ENCODE peak calls at places on chromosomes 5 and 9, in four cellular contexts. G is endodermal cell; P is kidney tubule cell; W is activated T-cell treated with anti-CD3 and anti-CD28 coated beads, Interleukin-2, amount 50 U/mL, for 72 hours. X is an unnamed sample.

GRCh38 chr9:131860430-131860829 is 120.6 kb upstream of the RAPGEF1 start:
- DNase-seq in G (no peak), P (no peak), W (no peak), X (no peak)

GRCh38 chr5:62450259-62450658 is 37.7 kb downstream of the IPO11 start:
- DNase-seq in W (no peak), G (no peak), P (no peak), X (no peak)

GRCh38 chr5:140273401-140273877 is 29.5 kb downstream of the PFDN1 start:
- DNase-seq in G (no peak), P (no peak), W (no peak), X (no peak)

GRCh38 chr9:123713282-123713681 is 216.6 kb downstream of the DENND1A start:
- DNase-seq in W (no peak), G (no peak), P (no peak), X (no peak)

GRCh38 chr5:141477169-141477568 is 1.4 kb downstream of the PCDHGC3 start:
- DNase-seq in W (no peak), G (no peak), P (no peak), X (no peak)

GRCh38 chr5:172525633-172526360 is 71.5 kb upstream of the SH3PXD2B start:
- DNase-seq in W (no peak), P (no peak), G (peak; percentile 18), X (no peak)

GRCh38 chr9:8533681-8534080 is 734.1 kb upstream of the DMAC1 start:
- DNase-seq in P (peak; percentile 62), G (no peak), W (no peak), X (no peak)

GRCh38 chr9:12091865-12092527 is 601.2 kb upstream of the TYRP1 start:
- DNase-seq in W (no peak), G (peak; percentile 55), P (no peak), X (peak; percentile 9)

GRCh38 chr9:122053546-122053945 is 39.6 kb downstream of the TTLL11 start:
- DNase-seq in W (no peak), P (no peak), G (no peak), X (no peak)

GRCh38 chr9:82597225-82598158 is 465.4 kb downstream of the RASEF start:
- DNase-seq in G (no peak), W (no peak), P (no peak), X (no peak)

GRCh38 chr9:84849049-84849448 is 179.5 kb downstream of the NTRK2 start:
- DNase-seq in W (no peak), G (no peak), P (no peak), X (no peak)

GRCh38 chr5:34570721-34571379 is 85.3 kb upstream of the RAI14 start:
- DNase-seq in G (no peak), P (no peak), W (no peak), X (no peak)

GRCh38 chr9:133665096-133665495 is 28.9 kb downstream of the DBH start:
- DNase-seq in G (no peak), W (no peak), P (no peak), X (no peak)

GRCh38 chr5:28390341-28390740 is 1352.0 kb upstream of the CDH9 start:
- DNase-seq in G (no peak), P (no peak), W (no peak), X (no peak)

GRCh38 chr5:137453476-137454080 is 45.5 kb downstream of the SPOCK1 start:
- DNase-seq in G (peak; percentile 57), W (no peak), P (peak; percentile 54), X (peak; percentile 89)

GRCh38 chr9:93673844-93674334 is 97.5 kb downstream of the PHF2 start:
- DNase-seq in W (no peak), P (no peak), G (no peak), X (no peak)